ENCODE peak calls at places on chromosomes 2 and 18, in seven cellular contexts. One of them, this sample, is unnamed.

GRCh38 chr2:134020608-134021007 is 233.3 kb upstream of the MGAT5 start:
- DNase-seq in GM23338: no peak
- DNase-seq in transverse colon: no peak
- DNase-seq in heart left ventricle: no peak
- DNase-seq in body of pancreas: no peak
- DNase-seq in brain microvascular endothelial cell: no peak
- DNase-seq in pancreas: no peak
- DNase-seq in this sample: no peak

GRCh38 chr2:25673170-25674002 is at the start of gene DTNB:
- DNase-seq in GM23338: peak; percentile 85
- DNase-seq in transverse colon: peak; percentile 86
- DNase-seq in heart left ventricle: peak; percentile 87
- DNase-seq in body of pancreas: peak; percentile 89
- DNase-seq in brain microvascular endothelial cell: no peak
- DNase-seq in pancreas: peak; percentile 91
- DNase-seq in this sample: peak; percentile 94

GRCh38 chr2:37885329-37885993 is 39.6 kb upstream of the RMDN2 start:
- DNase-seq in GM23338: peak; percentile 27
- DNase-seq in transverse colon: no peak
- DNase-seq in heart left ventricle: no peak
- DNase-seq in body of pancreas: no peak
- DNase-seq in brain microvascular endothelial cell: no peak
- DNase-seq in pancreas: no peak
- DNase-seq in this sample: no peak

GRCh38 chr18:48735070-48735676 is 196.3 kb downstream of the CTIF start:
- DNase-seq in GM23338: peak; percentile 49
- DNase-seq in transverse colon: no peak
- DNase-seq in heart left ventricle: no peak
- DNase-seq in body of pancreas: no peak
- DNase-seq in brain microvascular endothelial cell: no peak
- DNase-seq in pancreas: no peak
- DNase-seq in this sample: no peak

GRCh38 chr2:26982102-26982742 is 11.8 kb downstream of the MAPRE3 start:
- DNase-seq in GM23338: peak; percentile 58
- DNase-seq in transverse colon: peak; percentile 85
- DNase-seq in heart left ventricle: peak; percentile 65
- DNase-seq in body of pancreas: peak; percentile 94
- DNase-seq in brain microvascular endothelial cell: peak; percentile 22
- DNase-seq in pancreas: peak; percentile 87
- DNase-seq in this sample: peak; percentile 41

GRCh38 chr2:170144758-170145157 is 33.2 kb upstream of the MYO3B start:
- DNase-seq in GM23338: no peak
- DNase-seq in transverse colon: no peak
- DNase-seq in heart left ventricle: no peak
- DNase-seq in body of pancreas: peak; percentile 30
- DNase-seq in brain microvascular endothelial cell: no peak
- DNase-seq in pancreas: no peak
- DNase-seq in this sample: no peak

GRCh38 chr2:64622443-64623231 is 31.1 kb downstream of the SERTAD2 start:
- DNase-seq in GM23338: peak; percentile 71
- DNase-seq in transverse colon: no peak
- DNase-seq in heart left ventricle: no peak
- DNase-seq in body of pancreas: no peak
- DNase-seq in brain microvascular endothelial cell: peak; percentile 48
- DNase-seq in pancreas: no peak
- DNase-seq in this sample: no peak

GRCh38 chr2:159098374-159098773 is 129.9 kb downstream of the TANC1 start:
- DNase-seq in GM23338: no peak
- DNase-seq in transverse colon: no peak
- DNase-seq in heart left ventricle: no peak
- DNase-seq in body of pancreas: no peak
- DNase-seq in brain microvascular endothelial cell: no peak
- DNase-seq in pancreas: no peak
- DNase-seq in this sample: no peak

GRCh38 chr2:241985986-241986329 is 116.4 kb downstream of the RTP5 start:
- DNase-seq in GM23338: no peak
- DNase-seq in transverse colon: no peak
- DNase-seq in heart left ventricle: no peak
- DNase-seq in body of pancreas: no peak
- DNase-seq in brain microvascular endothelial cell: no peak
- DNase-seq in pancreas: no peak
- DNase-seq in this sample: no peak

GRCh38 chr18:74493689-74494088 is 2.5 kb upstream of the CNDP2 start:
- DNase-seq in GM23338: peak; percentile 61
- DNase-seq in transverse colon: peak; percentile 59
- DNase-seq in heart left ventricle: no peak
- DNase-seq in body of pancreas: peak; percentile 73
- DNase-seq in brain microvascular endothelial cell: peak; percentile 32
- DNase-seq in pancreas: no peak
- DNase-seq in this sample: peak; percentile 58

GRCh38 chr18:58100154-58100553 is 56.1 kb downstream of the NEDD4L start:
- DNase-seq in GM23338: no peak
- DNase-seq in transverse colon: no peak
- DNase-seq in heart left ventricle: no peak
- DNase-seq in body of pancreas: no peak
- DNase-seq in brain microvascular endothelial cell: no peak
- DNase-seq in pancreas: no peak
- DNase-seq in this sample: no peak

GRCh38 chr2:38465789-38466127 is 88.7 kb upstream of the ATL2 start:
- DNase-seq in GM23338: peak; percentile 82
- DNase-seq in transverse colon: peak; percentile 35
- DNase-seq in heart left ventricle: no peak
- DNase-seq in body of pancreas: peak; percentile 38
- DNase-seq in brain microvascular endothelial cell: peak; percentile 21
- DNase-seq in pancreas: no peak
- DNase-seq in this sample: peak; percentile 66

GRCh38 chr18:41974661-41975286 is 19.7 kb downstream of the PIK3C3 start:
- DNase-seq in GM23338: no peak
- DNase-seq in transverse colon: no peak
- DNase-seq in heart left ventricle: no peak
- DNase-seq in body of pancreas: no peak
- DNase-seq in brain microvascular endothelial cell: no peak
- DNase-seq in pancreas: no peak
- DNase-seq in this sample: no peak

GRCh38 chr2:84958135-84959044 is 12.6 kb upstream of the KCMF1 start:
- DNase-seq in GM23338: peak; percentile 100
- DNase-seq in transverse colon: peak; percentile 55
- DNase-seq in heart left ventricle: no peak
- DNase-seq in body of pancreas: peak; percentile 88
- DNase-seq in brain microvascular endothelial cell: peak; percentile 71
- DNase-seq in pancreas: peak; percentile 82
- DNase-seq in this sample: no peak

GRCh38 chr2:178865121-178865520 is 57.9 kb upstream of the TTN start:
- DNase-seq in GM23338: no peak
- DNase-seq in transverse colon: no peak
- DNase-seq in heart left ventricle: peak; percentile 60
- DNase-seq in body of pancreas: peak; percentile 19
- DNase-seq in brain microvascular endothelial cell: no peak
- DNase-seq in pancreas: no peak
- DNase-seq in this sample: no peak

GRCh38 chr18:22349317-22349898 is 68.3 kb downstream of the CTAGE1 start:
- DNase-seq in GM23338: no peak
- DNase-seq in transverse colon: no peak
- DNase-seq in heart left ventricle: no peak
- DNase-seq in body of pancreas: no peak
- DNase-seq in brain microvascular endothelial cell: no peak
- DNase-seq in pancreas: no peak
- DNase-seq in this sample: no peak

GRCh38 chr2:95345066-95345414 is 47.9 kb downstream of the KCNIP3 start:
- DNase-seq in GM23338: no peak
- DNase-seq in transverse colon: no peak
- DNase-seq in heart left ventricle: no peak
- DNase-seq in body of pancreas: no peak
- DNase-seq in brain microvascular endothelial cell: no peak
- DNase-seq in pancreas: no peak
- DNase-seq in this sample: no peak

GRCh38 chr2:27509326-27509725 is 12.7 kb downstream of the GCKR start:
- DNase-seq in GM23338: no peak
- DNase-seq in transverse colon: no peak
- DNase-seq in heart left ventricle: no peak
- DNase-seq in body of pancreas: no peak
- DNase-seq in brain microvascular endothelial cell: no peak
- DNase-seq in pancreas: no peak
- DNase-seq in this sample: no peak

DNA sequence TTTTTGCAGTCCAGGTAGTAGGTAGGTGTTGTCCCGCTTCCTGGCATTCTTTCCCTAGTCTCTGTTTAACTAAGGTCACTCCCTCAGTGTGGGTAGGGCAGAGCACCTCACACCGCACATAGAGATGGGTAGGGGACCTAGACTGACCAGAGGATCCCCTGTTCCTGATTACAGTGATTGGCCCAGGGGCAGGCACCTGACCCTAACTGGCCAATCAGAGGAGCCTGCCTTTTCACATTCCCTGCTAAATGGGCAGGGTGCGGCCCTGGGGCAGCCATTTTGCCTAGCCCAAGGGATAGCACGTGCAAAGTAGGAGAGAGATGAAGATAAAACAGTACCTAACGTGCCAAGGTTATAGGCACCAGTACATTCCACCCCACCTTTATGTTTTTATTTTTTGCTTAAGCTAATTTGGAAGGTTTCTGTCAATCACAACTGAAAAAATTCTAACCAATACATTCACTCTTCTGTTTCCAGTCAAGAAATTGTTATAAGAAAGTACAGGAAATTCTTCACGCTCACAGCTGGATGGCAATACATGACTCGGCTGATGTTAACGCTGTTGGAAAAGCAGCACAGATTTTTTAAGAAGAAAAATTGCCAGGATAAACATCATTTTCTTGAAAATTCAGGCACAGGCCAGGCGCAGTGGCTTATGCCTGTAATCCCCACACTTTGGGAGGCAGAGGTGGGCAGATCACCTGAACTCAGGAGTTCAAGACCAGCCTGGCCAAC is 46.3 kb downstream of the STPG4 start:
- DNase-seq in GM23338: no peak
- DNase-seq in transverse colon: no peak
- DNase-seq in heart left ventricle: no peak
- DNase-seq in body of pancreas: no peak
- DNase-seq in brain microvascular endothelial cell: no peak
- DNase-seq in pancreas: no peak
- DNase-seq in this sample: no peak
- TF ChIP-seq CTCF in GM23338: no peak
- TF ChIP-seq CTCF in transverse colon: no peak
- TF ChIP-seq CTCF in heart left ventricle: no peak
- TF ChIP-seq CTCF in body of pancreas: no peak
- TF ChIP-seq CTCF in brain microvascular endothelial cell: no peak
- TF ChIP-seq CTCF in pancreas: no peak
- TF ChIP-seq CTCF in this sample: no peak

DNA sequence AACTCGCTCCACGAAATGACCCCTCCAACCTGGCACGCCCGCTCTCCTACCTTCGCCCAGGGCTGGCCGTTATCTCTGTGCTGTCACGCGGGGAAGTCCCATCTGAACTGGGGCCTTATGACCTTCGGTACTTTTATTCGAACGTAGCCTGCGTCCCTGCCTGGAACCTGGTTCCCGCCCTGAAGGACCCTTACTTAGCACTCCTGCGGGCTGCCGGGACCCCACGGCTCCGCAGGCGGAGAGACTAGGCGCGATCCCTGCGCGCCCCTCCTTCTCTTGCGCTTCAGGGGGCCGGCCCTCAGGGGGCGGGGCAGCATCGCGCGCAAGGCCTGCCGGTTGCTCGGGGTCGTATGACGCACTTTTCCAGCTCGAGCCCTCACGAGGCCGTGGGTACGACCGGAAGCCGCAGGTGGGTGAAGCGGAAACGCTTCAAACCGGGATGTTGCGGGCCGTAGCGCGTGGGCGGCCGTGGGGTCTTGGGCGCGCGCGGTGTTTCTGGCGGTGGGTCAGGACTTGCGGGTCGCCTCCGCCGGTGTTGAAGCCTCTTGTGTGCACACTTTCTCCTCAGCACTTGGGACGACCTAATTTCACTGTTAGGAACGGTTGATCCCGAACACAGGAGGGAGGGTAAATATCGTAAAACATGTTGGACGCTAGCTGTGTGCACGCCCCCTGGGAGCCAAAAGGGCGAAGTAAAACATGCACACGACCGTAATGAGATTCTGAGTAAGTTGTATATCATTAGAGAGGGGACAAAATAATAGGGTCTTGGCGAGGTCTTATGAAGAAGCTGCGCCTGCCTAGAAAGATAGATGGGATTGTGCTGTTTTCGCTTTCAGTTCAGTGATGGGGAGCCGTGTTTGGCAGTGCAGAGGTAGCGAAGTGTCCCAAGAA is at the start of the genes LIPT1 and TSGA10:
- DNase-seq in GM23338: peak; percentile 91
- DNase-seq in transverse colon: peak; percentile 94
- DNase-seq in heart left ventricle: peak; percentile 94
- DNase-seq in body of pancreas: peak; percentile 94
- DNase-seq in brain microvascular endothelial cell: peak; percentile 80
- DNase-seq in pancreas: peak; percentile 95
- DNase-seq in this sample: peak; percentile 92
- TF ChIP-seq CTCF in GM23338: no peak
- TF ChIP-seq CTCF in transverse colon: peak; percentile 26
- TF ChIP-seq CTCF in heart left ventricle: no peak
- TF ChIP-seq CTCF in body of pancreas: no peak
- TF ChIP-seq CTCF in brain microvascular endothelial cell: peak; percentile 25
- TF ChIP-seq CTCF in pancreas: no peak
- TF ChIP-seq CTCF in this sample: no peak

GRCh38 chr18:8052237-8052701 is 485.2 kb downstream of the PTPRM start:
- DNase-seq in GM23338: peak; percentile 10
- DNase-seq in transverse colon: no peak
- DNase-seq in heart left ventricle: no peak
- DNase-seq in body of pancreas: no peak
- DNase-seq in brain microvascular endothelial cell: peak; percentile 42
- DNase-seq in pancreas: no peak
- DNase-seq in this sample: no peak
- TF ChIP-seq CTCF in GM23338: peak; percentile 71
- TF ChIP-seq CTCF in transverse colon: no peak
- TF ChIP-seq CTCF in heart left ventricle: no peak
- TF ChIP-seq CTCF in body of pancreas: no peak
- TF ChIP-seq CTCF in brain microvascular endothelial cell: no peak
- TF ChIP-seq CTCF in pancreas: no peak
- TF ChIP-seq CTCF in this sample: peak; percentile 6

DNA sequence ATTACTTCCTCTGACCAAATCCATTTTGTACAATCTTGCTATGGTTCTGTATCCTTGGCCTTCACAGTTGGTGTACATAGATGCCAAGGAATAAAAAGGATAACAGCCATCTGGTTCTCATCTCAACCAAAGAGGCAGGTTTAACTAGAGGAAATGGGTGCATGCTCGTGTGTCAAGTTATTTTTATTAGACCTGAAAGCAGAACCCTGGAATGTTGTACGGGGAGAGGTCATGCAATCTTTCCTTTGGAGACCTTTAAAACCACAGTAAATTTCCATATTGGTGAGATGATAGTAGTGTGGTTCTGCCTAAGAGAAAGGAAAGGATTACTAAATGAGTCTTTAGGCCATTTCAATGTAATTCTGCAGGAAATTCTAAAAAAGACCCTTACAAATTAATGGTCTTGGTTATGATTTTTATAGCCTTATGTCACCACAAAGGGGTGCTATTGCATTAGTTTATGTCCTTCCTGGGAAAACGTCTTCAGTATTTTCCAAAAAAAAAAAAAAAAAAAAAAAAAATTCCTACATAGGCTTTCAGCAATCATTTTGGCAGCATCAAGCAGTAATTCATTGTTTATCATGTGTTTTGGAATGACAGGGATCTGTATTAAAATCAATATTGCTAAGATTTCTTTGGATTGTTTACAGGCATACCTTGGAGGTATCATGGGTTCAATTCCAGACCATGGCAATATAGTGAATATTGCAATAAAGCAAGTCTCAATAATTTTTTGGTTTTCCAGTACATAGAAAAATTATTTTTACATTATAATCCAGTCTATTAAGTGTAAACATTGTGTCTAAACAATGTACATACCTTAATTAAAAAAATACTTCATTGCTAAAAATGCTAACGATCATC is 270.8 kb downstream of the NYAP2 start:
- DNase-seq in GM23338: peak; percentile 70
- DNase-seq in transverse colon: no peak
- DNase-seq in heart left ventricle: no peak
- DNase-seq in body of pancreas: no peak
- DNase-seq in brain microvascular endothelial cell: peak; percentile 2
- DNase-seq in pancreas: no peak
- DNase-seq in this sample: no peak
- TF ChIP-seq CTCF in GM23338: peak; percentile 51
- TF ChIP-seq CTCF in transverse colon: peak; percentile 30
- TF ChIP-seq CTCF in heart left ventricle: peak; percentile 28
- TF ChIP-seq CTCF in body of pancreas: peak; percentile 34
- TF ChIP-seq CTCF in brain microvascular endothelial cell: no peak
- TF ChIP-seq CTCF in pancreas: no peak
- TF ChIP-seq CTCF in this sample: no peak